ENCODE peak calls at places on chromosome 16, in seven cellular contexts. One of them, this sample, is unnamed.

GRCh38 chr16:53121043-53121442 is 66.3 kb downstream of the CHD9 start:
- DNase-seq in non-pigmented ciliary epithelial cell: no peak
- DNase-seq in lower leg skin: no peak
- DNase-seq in NCI-H2029: no peak
- DNase-seq in LoVo: no peak
- DNase-seq in GM12891: no peak
- DNase-seq in amniotic stem cell: no peak
- DNase-seq in this sample: no peak

GRCh38 chr16:13909872-13910303 is 10.1 kb upstream of the ERCC4 start:
- DNase-seq in non-pigmented ciliary epithelial cell: peak; percentile 48
- DNase-seq in lower leg skin: no peak
- DNase-seq in NCI-H2029: no peak
- DNase-seq in LoVo: no peak
- DNase-seq in GM12891: no peak
- DNase-seq in amniotic stem cell: peak; percentile 9
- DNase-seq in this sample: no peak

GRCh38 chr16:53219795-53220194 is 165.0 kb downstream of the CHD9 start:
- DNase-seq in non-pigmented ciliary epithelial cell: no peak
- DNase-seq in lower leg skin: no peak
- DNase-seq in NCI-H2029: no peak
- DNase-seq in LoVo: no peak
- DNase-seq in GM12891: no peak
- DNase-seq in amniotic stem cell: no peak
- DNase-seq in this sample: no peak

GRCh38 chr16:2005646-2006045 is 4.0 kb downstream of the ZNF598 start:
- DNase-seq in non-pigmented ciliary epithelial cell: no peak
- DNase-seq in lower leg skin: no peak
- DNase-seq in NCI-H2029: no peak
- DNase-seq in LoVo: no peak
- DNase-seq in GM12891: no peak
- DNase-seq in amniotic stem cell: no peak
- DNase-seq in this sample: no peak

GRCh38 chr16:85592700-85593502 is 20.2 kb upstream of the GSE1 start:
- DNase-seq in non-pigmented ciliary epithelial cell: no peak
- DNase-seq in lower leg skin: no peak
- DNase-seq in NCI-H2029: no peak
- DNase-seq in LoVo: no peak
- DNase-seq in GM12891: no peak
- DNase-seq in amniotic stem cell: no peak
- DNase-seq in this sample: no peak

GRCh38 chr16:57060323-57061083 is 31.9 kb upstream of the CPNE2 start:
- DNase-seq in non-pigmented ciliary epithelial cell: no peak
- DNase-seq in lower leg skin: no peak
- DNase-seq in NCI-H2029: no peak
- DNase-seq in LoVo: no peak
- DNase-seq in GM12891: no peak
- DNase-seq in amniotic stem cell: no peak
- DNase-seq in this sample: no peak

GRCh38 chr16:53504161-53504663 is 1.2 kb upstream of the AKTIP start:
- DNase-seq in non-pigmented ciliary epithelial cell: no peak
- DNase-seq in lower leg skin: peak; percentile 60
- DNase-seq in NCI-H2029: no peak
- DNase-seq in LoVo: no peak
- DNase-seq in GM12891: no peak
- DNase-seq in amniotic stem cell: no peak
- DNase-seq in this sample: peak; percentile 39

GRCh38 chr16:19542138-19542821 is 13.2 kb upstream of the VPS35L start:
- DNase-seq in non-pigmented ciliary epithelial cell: no peak
- DNase-seq in lower leg skin: no peak
- DNase-seq in NCI-H2029: peak; percentile 84
- DNase-seq in LoVo: no peak
- DNase-seq in GM12891: no peak
- DNase-seq in amniotic stem cell: no peak
- DNase-seq in this sample: peak; percentile 100

GRCh38 chr16:22034503-22034902 is 26.6 kb downstream of the MOSMO start:
- DNase-seq in non-pigmented ciliary epithelial cell: no peak
- DNase-seq in lower leg skin: no peak
- DNase-seq in NCI-H2029: no peak
- DNase-seq in LoVo: no peak
- DNase-seq in GM12891: no peak
- DNase-seq in amniotic stem cell: no peak
- DNase-seq in this sample: no peak

GRCh38 chr16:56691885-56692284 is 9.6 kb downstream of the MT1X start:
- DNase-seq in non-pigmented ciliary epithelial cell: no peak
- DNase-seq in lower leg skin: peak; percentile 71
- DNase-seq in NCI-H2029: no peak
- DNase-seq in LoVo: peak; percentile 88
- DNase-seq in GM12891: no peak
- DNase-seq in amniotic stem cell: no peak
- DNase-seq in this sample: peak; percentile 38

GRCh38 chr16:18800674-18801196 is 614 bp downstream of the ARL6IP1 start:
- DNase-seq in non-pigmented ciliary epithelial cell: no peak
- DNase-seq in lower leg skin: no peak
- DNase-seq in NCI-H2029: no peak
- DNase-seq in LoVo: no peak
- DNase-seq in GM12891: peak; percentile 31
- DNase-seq in amniotic stem cell: no peak
- DNase-seq in this sample: no peak

GRCh38 chr16:57379579-57379978 is 7.3 kb downstream of the CX3CL1 start:
- DNase-seq in non-pigmented ciliary epithelial cell: no peak
- DNase-seq in lower leg skin: no peak
- DNase-seq in NCI-H2029: no peak
- DNase-seq in LoVo: no peak
- DNase-seq in GM12891: no peak
- DNase-seq in amniotic stem cell: no peak
- DNase-seq in this sample: no peak

GRCh38 chr16:69253796-69254426 is 57.2 kb upstream of the VPS4A start:
- DNase-seq in non-pigmented ciliary epithelial cell: no peak
- DNase-seq in lower leg skin: peak; percentile 24
- DNase-seq in NCI-H2029: no peak
- DNase-seq in LoVo: no peak
- DNase-seq in GM12891: no peak
- DNase-seq in amniotic stem cell: no peak
- DNase-seq in this sample: no peak

GRCh38 chr16:56589141-56590039 is at the start of gene MT3:
- DNase-seq in non-pigmented ciliary epithelial cell: no peak
- DNase-seq in lower leg skin: no peak
- DNase-seq in NCI-H2029: peak; percentile 26
- DNase-seq in LoVo: peak; percentile 18
- DNase-seq in GM12891: no peak
- DNase-seq in amniotic stem cell: no peak
- DNase-seq in this sample: peak; percentile 57

GRCh38 chr16:49463529-49463928 is 89.9 kb downstream of the C16orf78 start:
- DNase-seq in non-pigmented ciliary epithelial cell: no peak
- DNase-seq in lower leg skin: no peak
- DNase-seq in NCI-H2029: no peak
- DNase-seq in LoVo: no peak
- DNase-seq in GM12891: peak; percentile 82
- DNase-seq in amniotic stem cell: no peak
- DNase-seq in this sample: no peak

GRCh38 chr16:5058476-5058875 is 7.3 kb downstream of the C16orf89 start:
- DNase-seq in non-pigmented ciliary epithelial cell: no peak
- DNase-seq in lower leg skin: no peak
- DNase-seq in NCI-H2029: no peak
- DNase-seq in LoVo: no peak
- DNase-seq in GM12891: no peak
- DNase-seq in amniotic stem cell: no peak
- DNase-seq in this sample: no peak

GRCh38 chr16:3696425-3697218 is 20.7 kb downstream of the TRAP1 start:
- DNase-seq in non-pigmented ciliary epithelial cell: peak; percentile 78
- DNase-seq in lower leg skin: no peak
- DNase-seq in NCI-H2029: peak; percentile 14
- DNase-seq in LoVo: peak; percentile 46
- DNase-seq in GM12891: no peak
- DNase-seq in amniotic stem cell: peak; percentile 47
- DNase-seq in this sample: no peak

GRCh38 chr16:54342001-54342776 is 55.6 kb upstream of the IRX3 start:
- DNase-seq in non-pigmented ciliary epithelial cell: no peak
- DNase-seq in lower leg skin: peak; percentile 45
- DNase-seq in NCI-H2029: no peak
- DNase-seq in LoVo: no peak
- DNase-seq in GM12891: no peak
- DNase-seq in amniotic stem cell: no peak
- DNase-seq in this sample: no peak

GRCh38 chr16:11076259-11077018 is 132.1 kb downstream of the CLEC16A start:
- DNase-seq in non-pigmented ciliary epithelial cell: no peak
- DNase-seq in lower leg skin: no peak
- DNase-seq in NCI-H2029: no peak
- DNase-seq in LoVo: no peak
- DNase-seq in GM12891: peak; percentile 75
- DNase-seq in amniotic stem cell: no peak
- DNase-seq in this sample: no peak

GRCh38 chr16:50800074-50800473 is 58.2 kb downstream of the CYLD start:
- DNase-seq in non-pigmented ciliary epithelial cell: no peak
- DNase-seq in lower leg skin: no peak
- DNase-seq in NCI-H2029: no peak
- DNase-seq in LoVo: no peak
- DNase-seq in GM12891: no peak
- DNase-seq in amniotic stem cell: no peak
- DNase-seq in this sample: no peak

GRCh38 chr16:12097523-12098428 is 121.2 kb downstream of the SNX29 start:
- DNase-seq in non-pigmented ciliary epithelial cell: no peak
- DNase-seq in lower leg skin: peak; percentile 28
- DNase-seq in NCI-H2029: no peak
- DNase-seq in LoVo: no peak
- DNase-seq in GM12891: no peak
- DNase-seq in amniotic stem cell: no peak
- DNase-seq in this sample: no peak

GRCh38 chr16:27407158-27407557 is 5.2 kb downstream of the IL21R start:
- DNase-seq in non-pigmented ciliary epithelial cell: no peak
- DNase-seq in lower leg skin: no peak
- DNase-seq in NCI-H2029: no peak
- DNase-seq in LoVo: no peak
- DNase-seq in GM12891: no peak
- DNase-seq in amniotic stem cell: no peak
- DNase-seq in this sample: no peak